ENCODE peak calls at places on chromosome 4, in eight cellular contexts. One of them, this sample, is unnamed.

GRCh38 chr4:181905708-181906107 is 337.5 kb upstream of the TENM3 start:
- DNase-seq in naive B cell: no peak
- DNase-seq in left lobe of liver: no peak
- DNase-seq in KBM-7: no peak
- DNase-seq in stimulated activated CD4-positive, alpha-beta T cell treated with anti-CD3 and anti-CD28 coated beads, Interleukin-1b, Interleukin-23, amount 100 ng/mL, for 24 hours: no peak
- DNase-seq in stimulated activated naive CD8-positive, alpha-beta T cell treated with anti-CD3 and anti-CD28 coated beads, Interleukin-15, Interleukin-2, amounts not matched to agents 100 U/mL and 50 U/mL, for 24 hours: no peak
- DNase-seq in kidney glomerular epithelial cell: no peak
- DNase-seq in GM06990: no peak
- DNase-seq in this sample: no peak

GRCh38 chr4:32876546-32876945 is 2156.4 kb downstream of the PCDH7 start:
- DNase-seq in naive B cell: no peak
- DNase-seq in kidney glomerular epithelial cell: no peak
- DNase-seq in stimulated activated naive CD8-positive, alpha-beta T cell treated with anti-CD3 and anti-CD28 coated beads, Interleukin-15, Interleukin-2, amounts not matched to agents 100 U/mL and 50 U/mL, for 24 hours: no peak
- DNase-seq in stimulated activated CD4-positive, alpha-beta T cell treated with anti-CD3 and anti-CD28 coated beads, Interleukin-1b, Interleukin-23, amount 100 ng/mL, for 24 hours: no peak
- DNase-seq in left lobe of liver: no peak
- DNase-seq in GM06990: no peak
- DNase-seq in KBM-7: no peak
- DNase-seq in this sample: no peak

GRCh38 chr4:24001945-24002640 is 112.2 kb upstream of the PPARGC1A start:
- DNase-seq in kidney glomerular epithelial cell: no peak
- DNase-seq in naive B cell: no peak
- DNase-seq in GM06990: no peak
- DNase-seq in KBM-7: no peak
- DNase-seq in stimulated activated naive CD8-positive, alpha-beta T cell treated with anti-CD3 and anti-CD28 coated beads, Interleukin-15, Interleukin-2, amounts not matched to agents 100 U/mL and 50 U/mL, for 24 hours: no peak
- DNase-seq in left lobe of liver: no peak
- DNase-seq in stimulated activated CD4-positive, alpha-beta T cell treated with anti-CD3 and anti-CD28 coated beads, Interleukin-1b, Interleukin-23, amount 100 ng/mL, for 24 hours: no peak
- DNase-seq in this sample: no peak

GRCh38 chr4:166594326-166594946 is 639.9 kb downstream of the SPOCK3 start:
- DNase-seq in GM06990: no peak
- DNase-seq in kidney glomerular epithelial cell: peak
- DNase-seq in left lobe of liver: no peak
- DNase-seq in KBM-7: peak
- DNase-seq in naive B cell: no peak
- DNase-seq in stimulated activated naive CD8-positive, alpha-beta T cell treated with anti-CD3 and anti-CD28 coated beads, Interleukin-15, Interleukin-2, amounts not matched to agents 100 U/mL and 50 U/mL, for 24 hours: no peak
- DNase-seq in stimulated activated CD4-positive, alpha-beta T cell treated with anti-CD3 and anti-CD28 coated beads, Interleukin-1b, Interleukin-23, amount 100 ng/mL, for 24 hours: no peak
- DNase-seq in this sample: peak

GRCh38 chr4:123783091-123783765 is 386.6 kb downstream of the SPRY1 start:
- DNase-seq in KBM-7: no peak
- DNase-seq in stimulated activated CD4-positive, alpha-beta T cell treated with anti-CD3 and anti-CD28 coated beads, Interleukin-1b, Interleukin-23, amount 100 ng/mL, for 24 hours: no peak
- DNase-seq in kidney glomerular epithelial cell: peak
- DNase-seq in left lobe of liver: no peak
- DNase-seq in stimulated activated naive CD8-positive, alpha-beta T cell treated with anti-CD3 and anti-CD28 coated beads, Interleukin-15, Interleukin-2, amounts not matched to agents 100 U/mL and 50 U/mL, for 24 hours: no peak
- DNase-seq in GM06990: no peak
- DNase-seq in naive B cell: no peak
- DNase-seq in this sample: no peak

GRCh38 chr4:110062166-110062565 is 136.2 kb downstream of the ELOVL6 start:
- DNase-seq in left lobe of liver: no peak
- DNase-seq in stimulated activated CD4-positive, alpha-beta T cell treated with anti-CD3 and anti-CD28 coated beads, Interleukin-1b, Interleukin-23, amount 100 ng/mL, for 24 hours: no peak
- DNase-seq in stimulated activated naive CD8-positive, alpha-beta T cell treated with anti-CD3 and anti-CD28 coated beads, Interleukin-15, Interleukin-2, amounts not matched to agents 100 U/mL and 50 U/mL, for 24 hours: no peak
- DNase-seq in naive B cell: no peak
- DNase-seq in kidney glomerular epithelial cell: no peak
- DNase-seq in GM06990: no peak
- DNase-seq in KBM-7: no peak
- DNase-seq in this sample: no peak

GRCh38 chr4:45946699-45947098 is 177.2 kb downstream of the GABRG1 start:
- DNase-seq in stimulated activated naive CD8-positive, alpha-beta T cell treated with anti-CD3 and anti-CD28 coated beads, Interleukin-15, Interleukin-2, amounts not matched to agents 100 U/mL and 50 U/mL, for 24 hours: no peak
- DNase-seq in GM06990: no peak
- DNase-seq in KBM-7: no peak
- DNase-seq in naive B cell: no peak
- DNase-seq in left lobe of liver: no peak
- DNase-seq in stimulated activated CD4-positive, alpha-beta T cell treated with anti-CD3 and anti-CD28 coated beads, Interleukin-1b, Interleukin-23, amount 100 ng/mL, for 24 hours: no peak
- DNase-seq in kidney glomerular epithelial cell: no peak
- DNase-seq in this sample: peak

GRCh38 chr4:26557164-26557563 is 26.7 kb upstream of the TBC1D19 start:
- DNase-seq in naive B cell: no peak
- DNase-seq in KBM-7: no peak
- DNase-seq in kidney glomerular epithelial cell: no peak
- DNase-seq in stimulated activated CD4-positive, alpha-beta T cell treated with anti-CD3 and anti-CD28 coated beads, Interleukin-1b, Interleukin-23, amount 100 ng/mL, for 24 hours: no peak
- DNase-seq in stimulated activated naive CD8-positive, alpha-beta T cell treated with anti-CD3 and anti-CD28 coated beads, Interleukin-15, Interleukin-2, amounts not matched to agents 100 U/mL and 50 U/mL, for 24 hours: no peak
- DNase-seq in GM06990: no peak
- DNase-seq in left lobe of liver: no peak
- DNase-seq in this sample: no peak

GRCh38 chr4:951594-952468 is 19.6 kb downstream of the TMEM175 start:
- DNase-seq in kidney glomerular epithelial cell: no peak
- DNase-seq in naive B cell: no peak
- DNase-seq in left lobe of liver: no peak
- DNase-seq in stimulated activated CD4-positive, alpha-beta T cell treated with anti-CD3 and anti-CD28 coated beads, Interleukin-1b, Interleukin-23, amount 100 ng/mL, for 24 hours: no peak
- DNase-seq in stimulated activated naive CD8-positive, alpha-beta T cell treated with anti-CD3 and anti-CD28 coated beads, Interleukin-15, Interleukin-2, amounts not matched to agents 100 U/mL and 50 U/mL, for 24 hours: no peak
- DNase-seq in KBM-7: no peak
- DNase-seq in GM06990: no peak
- DNase-seq in this sample: no peak

GRCh38 chr4:98326168-98326567 is 65.0 kb downstream of the RAP1GDS1 start:
- DNase-seq in stimulated activated naive CD8-positive, alpha-beta T cell treated with anti-CD3 and anti-CD28 coated beads, Interleukin-15, Interleukin-2, amounts not matched to agents 100 U/mL and 50 U/mL, for 24 hours: no peak
- DNase-seq in kidney glomerular epithelial cell: no peak
- DNase-seq in naive B cell: no peak
- DNase-seq in GM06990: no peak
- DNase-seq in left lobe of liver: no peak
- DNase-seq in KBM-7: no peak
- DNase-seq in stimulated activated CD4-positive, alpha-beta T cell treated with anti-CD3 and anti-CD28 coated beads, Interleukin-1b, Interleukin-23, amount 100 ng/mL, for 24 hours: no peak
- DNase-seq in this sample: no peak

GRCh38 chr4:141154725-141155124 is 21.5 kb upstream of the RNF150 start:
- DNase-seq in stimulated activated naive CD8-positive, alpha-beta T cell treated with anti-CD3 and anti-CD28 coated beads, Interleukin-15, Interleukin-2, amounts not matched to agents 100 U/mL and 50 U/mL, for 24 hours: no peak
- DNase-seq in kidney glomerular epithelial cell: no peak
- DNase-seq in GM06990: no peak
- DNase-seq in KBM-7: no peak
- DNase-seq in left lobe of liver: no peak
- DNase-seq in naive B cell: no peak
- DNase-seq in stimulated activated CD4-positive, alpha-beta T cell treated with anti-CD3 and anti-CD28 coated beads, Interleukin-1b, Interleukin-23, amount 100 ng/mL, for 24 hours: no peak
- DNase-seq in this sample: peak

GRCh38 chr4:5707366-5708133 is 809 bp downstream of the EVC2 start:
- DNase-seq in kidney glomerular epithelial cell: no peak
- DNase-seq in naive B cell: no peak
- DNase-seq in stimulated activated naive CD8-positive, alpha-beta T cell treated with anti-CD3 and anti-CD28 coated beads, Interleukin-15, Interleukin-2, amounts not matched to agents 100 U/mL and 50 U/mL, for 24 hours: no peak
- DNase-seq in KBM-7: no peak
- DNase-seq in GM06990: peak
- DNase-seq in left lobe of liver: no peak
- DNase-seq in stimulated activated CD4-positive, alpha-beta T cell treated with anti-CD3 and anti-CD28 coated beads, Interleukin-1b, Interleukin-23, amount 100 ng/mL, for 24 hours: no peak
- DNase-seq in this sample: no peak

GRCh38 chr4:93759506-93759905 is 69.0 kb upstream of the ATOH1 start:
- DNase-seq in KBM-7: peak
- DNase-seq in naive B cell: no peak
- DNase-seq in GM06990: no peak
- DNase-seq in stimulated activated CD4-positive, alpha-beta T cell treated with anti-CD3 and anti-CD28 coated beads, Interleukin-1b, Interleukin-23, amount 100 ng/mL, for 24 hours: no peak
- DNase-seq in stimulated activated naive CD8-positive, alpha-beta T cell treated with anti-CD3 and anti-CD28 coated beads, Interleukin-15, Interleukin-2, amounts not matched to agents 100 U/mL and 50 U/mL, for 24 hours: no peak
- DNase-seq in kidney glomerular epithelial cell: no peak
- DNase-seq in left lobe of liver: no peak
- DNase-seq in this sample: peak

GRCh38 chr4:21380861-21381260 is 567.7 kb downstream of the KCNIP4 start:
- DNase-seq in kidney glomerular epithelial cell: no peak
- DNase-seq in KBM-7: no peak
- DNase-seq in GM06990: no peak
- DNase-seq in stimulated activated CD4-positive, alpha-beta T cell treated with anti-CD3 and anti-CD28 coated beads, Interleukin-1b, Interleukin-23, amount 100 ng/mL, for 24 hours: no peak
- DNase-seq in left lobe of liver: no peak
- DNase-seq in stimulated activated naive CD8-positive, alpha-beta T cell treated with anti-CD3 and anti-CD28 coated beads, Interleukin-15, Interleukin-2, amounts not matched to agents 100 U/mL and 50 U/mL, for 24 hours: no peak
- DNase-seq in naive B cell: no peak
- DNase-seq in this sample: no peak

GRCh38 chr4:168848977-168849687 is 160.9 kb downstream of the CBR4 start:
- DNase-seq in kidney glomerular epithelial cell: no peak
- DNase-seq in left lobe of liver: no peak
- DNase-seq in stimulated activated naive CD8-positive, alpha-beta T cell treated with anti-CD3 and anti-CD28 coated beads, Interleukin-15, Interleukin-2, amounts not matched to agents 100 U/mL and 50 U/mL, for 24 hours: no peak
- DNase-seq in KBM-7: no peak
- DNase-seq in stimulated activated CD4-positive, alpha-beta T cell treated with anti-CD3 and anti-CD28 coated beads, Interleukin-1b, Interleukin-23, amount 100 ng/mL, for 24 hours: no peak
- DNase-seq in naive B cell: no peak
- DNase-seq in GM06990: no peak
- DNase-seq in this sample: peak

GRCh38 chr4:111957992-111958391 is 187.3 kb upstream of the FAM241A start:
- DNase-seq in stimulated activated naive CD8-positive, alpha-beta T cell treated with anti-CD3 and anti-CD28 coated beads, Interleukin-15, Interleukin-2, amounts not matched to agents 100 U/mL and 50 U/mL, for 24 hours: no peak
- DNase-seq in naive B cell: no peak
- DNase-seq in kidney glomerular epithelial cell: no peak
- DNase-seq in stimulated activated CD4-positive, alpha-beta T cell treated with anti-CD3 and anti-CD28 coated beads, Interleukin-1b, Interleukin-23, amount 100 ng/mL, for 24 hours: no peak
- DNase-seq in left lobe of liver: no peak
- DNase-seq in KBM-7: no peak
- DNase-seq in GM06990: no peak
- DNase-seq in this sample: no peak

GRCh38 chr4:183657564-183657963 is 1.4 kb downstream of the RWDD4 start:
- DNase-seq in naive B cell: no peak
- DNase-seq in GM06990: no peak
- DNase-seq in stimulated activated naive CD8-positive, alpha-beta T cell treated with anti-CD3 and anti-CD28 coated beads, Interleukin-15, Interleukin-2, amounts not matched to agents 100 U/mL and 50 U/mL, for 24 hours: no peak
- DNase-seq in KBM-7: peak
- DNase-seq in stimulated activated CD4-positive, alpha-beta T cell treated with anti-CD3 and anti-CD28 coated beads, Interleukin-1b, Interleukin-23, amount 100 ng/mL, for 24 hours: no peak
- DNase-seq in left lobe of liver: no peak
- DNase-seq in kidney glomerular epithelial cell: no peak
- DNase-seq in this sample: no peak

GRCh38 chr4:182492456-182492855 is 249.3 kb downstream of the TENM3 start:
- DNase-seq in KBM-7: no peak
- DNase-seq in left lobe of liver: no peak
- DNase-seq in stimulated activated CD4-positive, alpha-beta T cell treated with anti-CD3 and anti-CD28 coated beads, Interleukin-1b, Interleukin-23, amount 100 ng/mL, for 24 hours: no peak
- DNase-seq in GM06990: no peak
- DNase-seq in naive B cell: no peak
- DNase-seq in stimulated activated naive CD8-positive, alpha-beta T cell treated with anti-CD3 and anti-CD28 coated beads, Interleukin-15, Interleukin-2, amounts not matched to agents 100 U/mL and 50 U/mL, for 24 hours: no peak
- DNase-seq in kidney glomerular epithelial cell: no peak
- DNase-seq in this sample: no peak

GRCh38 chr4:3413217-3413671 is 28.5 kb upstream of the HGFAC start:
- DNase-seq in naive B cell: no peak
- DNase-seq in KBM-7: no peak
- DNase-seq in stimulated activated CD4-positive, alpha-beta T cell treated with anti-CD3 and anti-CD28 coated beads, Interleukin-1b, Interleukin-23, amount 100 ng/mL, for 24 hours: no peak
- DNase-seq in left lobe of liver: no peak
- DNase-seq in kidney glomerular epithelial cell: no peak
- DNase-seq in GM06990: no peak
- DNase-seq in stimulated activated naive CD8-positive, alpha-beta T cell treated with anti-CD3 and anti-CD28 coated beads, Interleukin-15, Interleukin-2, amounts not matched to agents 100 U/mL and 50 U/mL, for 24 hours: no peak
- DNase-seq in this sample: no peak

GRCh38 chr4:87151730-87152129 is 68.7 kb downstream of the KLHL8 start:
- DNase-seq in GM06990: no peak
- DNase-seq in left lobe of liver: no peak
- DNase-seq in kidney glomerular epithelial cell: no peak
- DNase-seq in naive B cell: no peak
- DNase-seq in stimulated activated CD4-positive, alpha-beta T cell treated with anti-CD3 and anti-CD28 coated beads, Interleukin-1b, Interleukin-23, amount 100 ng/mL, for 24 hours: no peak
- DNase-seq in stimulated activated naive CD8-positive, alpha-beta T cell treated with anti-CD3 and anti-CD28 coated beads, Interleukin-15, Interleukin-2, amounts not matched to agents 100 U/mL and 50 U/mL, for 24 hours: no peak
- DNase-seq in KBM-7: no peak
- DNase-seq in this sample: no peak

GRCh38 chr4:11263208-11263607 is 165.5 kb downstream of the HS3ST1 start:
- DNase-seq in stimulated activated naive CD8-positive, alpha-beta T cell treated with anti-CD3 and anti-CD28 coated beads, Interleukin-15, Interleukin-2, amounts not matched to agents 100 U/mL and 50 U/mL, for 24 hours: no peak
- DNase-seq in GM06990: no peak
- DNase-seq in KBM-7: no peak
- DNase-seq in stimulated activated CD4-positive, alpha-beta T cell treated with anti-CD3 and anti-CD28 coated beads, Interleukin-1b, Interleukin-23, amount 100 ng/mL, for 24 hours: no peak
- DNase-seq in kidney glomerular epithelial cell: no peak
- DNase-seq in left lobe of liver: no peak
- DNase-seq in naive B cell: no peak
- DNase-seq in this sample: no peak

GRCh38 chr4:41142946-41143720 is 71.2 kb downstream of the APBB2 start:
- DNase-seq in left lobe of liver: peak
- DNase-seq in kidney glomerular epithelial cell: peak
- DNase-seq in GM06990: no peak
- DNase-seq in KBM-7: no peak
- DNase-seq in stimulated activated naive CD8-positive, alpha-beta T cell treated with anti-CD3 and anti-CD28 coated beads, Interleukin-15, Interleukin-2, amounts not matched to agents 100 U/mL and 50 U/mL, for 24 hours: no peak
- DNase-seq in stimulated activated CD4-positive, alpha-beta T cell treated with anti-CD3 and anti-CD28 coated beads, Interleukin-1b, Interleukin-23, amount 100 ng/mL, for 24 hours: no peak
- DNase-seq in naive B cell: no peak
- DNase-seq in this sample: peak

GRCh38 chr4:37667197-37668100 is 18.7 kb downstream of the RELL1 start:
- DNase-seq in KBM-7: no peak
- DNase-seq in kidney glomerular epithelial cell: peak
- DNase-seq in left lobe of liver: no peak
- DNase-seq in stimulated activated naive CD8-positive, alpha-beta T cell treated with anti-CD3 and anti-CD28 coated beads, Interleukin-15, Interleukin-2, amounts not matched to agents 100 U/mL and 50 U/mL, for 24 hours: no peak
- DNase-seq in naive B cell: no peak
- DNase-seq in stimulated activated CD4-positive, alpha-beta T cell treated with anti-CD3 and anti-CD28 coated beads, Interleukin-1b, Interleukin-23, amount 100 ng/mL, for 24 hours: no peak
- DNase-seq in GM06990: no peak
- DNase-seq in this sample: no peak

GRCh38 chr4:7067147-7067522 is 729 bp downstream of the GRPEL1 start:
- DNase-seq in GM06990: no peak
- DNase-seq in kidney glomerular epithelial cell: no peak
- DNase-seq in naive B cell: peak
- DNase-seq in stimulated activated naive CD8-positive, alpha-beta T cell treated with anti-CD3 and anti-CD28 coated beads, Interleukin-15, Interleukin-2, amounts not matched to agents 100 U/mL and 50 U/mL, for 24 hours: no peak
- DNase-seq in stimulated activated CD4-positive, alpha-beta T cell treated with anti-CD3 and anti-CD28 coated beads, Interleukin-1b, Interleukin-23, amount 100 ng/mL, for 24 hours: no peak
- DNase-seq in left lobe of liver: peak
- DNase-seq in KBM-7: peak
- DNase-seq in this sample: no peak

GRCh38 chr4:33696066-33696465 is 2548.2 kb downstream of the ARAP2 start:
- DNase-seq in KBM-7: no peak
- DNase-seq in left lobe of liver: no peak
- DNase-seq in stimulated activated naive CD8-positive, alpha-beta T cell treated with anti-CD3 and anti-CD28 coated beads, Interleukin-15, Interleukin-2, amounts not matched to agents 100 U/mL and 50 U/mL, for 24 hours: no peak
- DNase-seq in GM06990: no peak
- DNase-seq in naive B cell: no peak
- DNase-seq in kidney glomerular epithelial cell: no peak
- DNase-seq in stimulated activated CD4-positive, alpha-beta T cell treated with anti-CD3 and anti-CD28 coated beads, Interleukin-1b, Interleukin-23, amount 100 ng/mL, for 24 hours: no peak
- DNase-seq in this sample: no peak

GRCh38 chr4:10697071-10697470 is 12.5 kb upstream of the CLNK start:
- DNase-seq in KBM-7: no peak
- DNase-seq in stimulated activated CD4-positive, alpha-beta T cell treated with anti-CD3 and anti-CD28 coated beads, Interleukin-1b, Interleukin-23, amount 100 ng/mL, for 24 hours: no peak
- DNase-seq in left lobe of liver: no peak
- DNase-seq in naive B cell: no peak
- DNase-seq in GM06990: no peak
- DNase-seq in stimulated activated naive CD8-positive, alpha-beta T cell treated with anti-CD3 and anti-CD28 coated beads, Interleukin-15, Interleukin-2, amounts not matched to agents 100 U/mL and 50 U/mL, for 24 hours: no peak
- DNase-seq in kidney glomerular epithelial cell: no peak
- DNase-seq in this sample: no peak

GRCh38 chr4:82560853-82561744 is 689 bp downstream of the TMEM150C start:
- DNase-seq in naive B cell: no peak
- DNase-seq in GM06990: no peak
- DNase-seq in left lobe of liver: peak
- DNase-seq in stimulated activated naive CD8-positive, alpha-beta T cell treated with anti-CD3 and anti-CD28 coated beads, Interleukin-15, Interleukin-2, amounts not matched to agents 100 U/mL and 50 U/mL, for 24 hours: no peak
- DNase-seq in stimulated activated CD4-positive, alpha-beta T cell treated with anti-CD3 and anti-CD28 coated beads, Interleukin-1b, Interleukin-23, amount 100 ng/mL, for 24 hours: no peak
- DNase-seq in KBM-7: peak
- DNase-seq in kidney glomerular epithelial cell: no peak
- DNase-seq in this sample: no peak

GRCh38 chr4:148778980-148779675 is 336.9 kb upstream of the NR3C2 start:
- DNase-seq in stimulated activated naive CD8-positive, alpha-beta T cell treated with anti-CD3 and anti-CD28 coated beads, Interleukin-15, Interleukin-2, amounts not matched to agents 100 U/mL and 50 U/mL, for 24 hours: no peak
- DNase-seq in left lobe of liver: no peak
- DNase-seq in naive B cell: no peak
- DNase-seq in stimulated activated CD4-positive, alpha-beta T cell treated with anti-CD3 and anti-CD28 coated beads, Interleukin-1b, Interleukin-23, amount 100 ng/mL, for 24 hours: no peak
- DNase-seq in kidney glomerular epithelial cell: peak
- DNase-seq in KBM-7: no peak
- DNase-seq in GM06990: no peak
- DNase-seq in this sample: no peak

GRCh38 chr4:126991965-126992364 is 640.8 kb upstream of the INTU start:
- DNase-seq in stimulated activated naive CD8-positive, alpha-beta T cell treated with anti-CD3 and anti-CD28 coated beads, Interleukin-15, Interleukin-2, amounts not matched to agents 100 U/mL and 50 U/mL, for 24 hours: no peak
- DNase-seq in kidney glomerular epithelial cell: no peak
- DNase-seq in stimulated activated CD4-positive, alpha-beta T cell treated with anti-CD3 and anti-CD28 coated beads, Interleukin-1b, Interleukin-23, amount 100 ng/mL, for 24 hours: no peak
- DNase-seq in left lobe of liver: no peak
- DNase-seq in naive B cell: no peak
- DNase-seq in KBM-7: no peak
- DNase-seq in GM06990: no peak
- DNase-seq in this sample: peak

GRCh38 chr4:64306255-64306565 is 103.0 kb downstream of the TECRL start:
- DNase-seq in left lobe of liver: no peak
- DNase-seq in stimulated activated CD4-positive, alpha-beta T cell treated with anti-CD3 and anti-CD28 coated beads, Interleukin-1b, Interleukin-23, amount 100 ng/mL, for 24 hours: no peak
- DNase-seq in GM06990: no peak
- DNase-seq in naive B cell: no peak
- DNase-seq in KBM-7: no peak
- DNase-seq in kidney glomerular epithelial cell: no peak
- DNase-seq in stimulated activated naive CD8-positive, alpha-beta T cell treated with anti-CD3 and anti-CD28 coated beads, Interleukin-15, Interleukin-2, amounts not matched to agents 100 U/mL and 50 U/mL, for 24 hours: no peak
- DNase-seq in this sample: no peak

GRCh38 chr4:141636077-141636770 is at the start of gene IL15:
- DNase-seq in naive B cell: peak
- DNase-seq in stimulated activated naive CD8-positive, alpha-beta T cell treated with anti-CD3 and anti-CD28 coated beads, Interleukin-15, Interleukin-2, amounts not matched to agents 100 U/mL and 50 U/mL, for 24 hours: peak
- DNase-seq in KBM-7: peak
- DNase-seq in stimulated activated CD4-positive, alpha-beta T cell treated with anti-CD3 and anti-CD28 coated beads, Interleukin-1b, Interleukin-23, amount 100 ng/mL, for 24 hours: peak
- DNase-seq in left lobe of liver: peak
- DNase-seq in kidney glomerular epithelial cell: peak
- DNase-seq in GM06990: peak
- DNase-seq in this sample: peak

GRCh38 chr4:176001171-176002006 is 64.3 kb upstream of the WDR17 start:
- DNase-seq in stimulated activated CD4-positive, alpha-beta T cell treated with anti-CD3 and anti-CD28 coated beads, Interleukin-1b, Interleukin-23, amount 100 ng/mL, for 24 hours: no peak
- DNase-seq in GM06990: peak
- DNase-seq in KBM-7: peak
- DNase-seq in stimulated activated naive CD8-positive, alpha-beta T cell treated with anti-CD3 and anti-CD28 coated beads, Interleukin-15, Interleukin-2, amounts not matched to agents 100 U/mL and 50 U/mL, for 24 hours: no peak
- DNase-seq in kidney glomerular epithelial cell: peak
- DNase-seq in naive B cell: no peak
- DNase-seq in left lobe of liver: peak
- DNase-seq in this sample: no peak

GRCh38 chr4:148081267-148081666 is 349.4 kb downstream of the ARHGAP10 start:
- DNase-seq in stimulated activated naive CD8-positive, alpha-beta T cell treated with anti-CD3 and anti-CD28 coated beads, Interleukin-15, Interleukin-2, amounts not matched to agents 100 U/mL and 50 U/mL, for 24 hours: no peak
- DNase-seq in left lobe of liver: no peak
- DNase-seq in kidney glomerular epithelial cell: no peak
- DNase-seq in naive B cell: no peak
- DNase-seq in KBM-7: no peak
- DNase-seq in GM06990: no peak
- DNase-seq in stimulated activated CD4-positive, alpha-beta T cell treated with anti-CD3 and anti-CD28 coated beads, Interleukin-1b, Interleukin-23, amount 100 ng/mL, for 24 hours: no peak
- DNase-seq in this sample: no peak

GRCh38 chr4:153447175-153447887 is 18.8 kb upstream of the TMEM131L start:
- DNase-seq in stimulated activated CD4-positive, alpha-beta T cell treated with anti-CD3 and anti-CD28 coated beads, Interleukin-1b, Interleukin-23, amount 100 ng/mL, for 24 hours: no peak
- DNase-seq in naive B cell: no peak
- DNase-seq in left lobe of liver: no peak
- DNase-seq in stimulated activated naive CD8-positive, alpha-beta T cell treated with anti-CD3 and anti-CD28 coated beads, Interleukin-15, Interleukin-2, amounts not matched to agents 100 U/mL and 50 U/mL, for 24 hours: no peak
- DNase-seq in KBM-7: no peak
- DNase-seq in kidney glomerular epithelial cell: no peak
- DNase-seq in GM06990: no peak
- DNase-seq in this sample: no peak